ENCODE peak calls at places on chromosomes 5 and 9, in five cellular contexts. W, L, F, X and P are unnamed samples.

GRCh38 chr9:123525957-123526356 is 170.0 kb downstream of the CRB2 start:
- DNase-seq in L (no peak), W (no peak), X (no peak), F (no peak), P (no peak)

GRCh38 chr5:89878140-89878570 is 531.4 kb downstream of the CETN3 start:
- DNase-seq in L (peak; percentile 6), X (no peak), W (peak; percentile 12), F (peak; percentile 59), P (no peak)

GRCh38 chr9:136297016-136297691 is 6.7 kb downstream of the CCDC187 start:
- DNase-seq in F (no peak), L (peak; percentile 89), X (no peak), W (no peak), P (no peak)

GRCh38 chr5:139816566-139816965 is 21.0 kb downstream of the PSD2 start:
- DNase-seq in X (peak; percentile 13), F (no peak), W (no peak), L (no peak), P (no peak)

GRCh38 chr9:347667-348292 is 133.1 kb downstream of the DOCK8 start:
- DNase-seq in F (peak; percentile 40), X (no peak), W (peak; percentile 19), L (peak; percentile 29), P (no peak)

GRCh38 chr9:130327781-130328348 is 62.3 kb downstream of the HMCN2 start:
- DNase-seq in X (no peak), W (no peak), F (no peak), L (no peak), P (no peak)

GRCh38 chr9:105405514-105406131 is 42.2 kb upstream of the FSD1L start:
- DNase-seq in X (no peak), L (no peak), W (no peak), F (no peak), P (no peak)

GRCh38 chr5:33834334-33834733 is 57.5 kb downstream of the ADAMTS12 start:
- DNase-seq in L (no peak), F (no peak), X (no peak), W (no peak), P (no peak)

GRCh38 chr5:156383510-156383909 is 56.5 kb downstream of the SGCD start:
- DNase-seq in L (no peak), W (no peak), X (no peak), F (no peak), P (no peak)

GRCh38 chr9:13810510-13810909 is 503.4 kb downstream of the NFIB start:
- DNase-seq in F (no peak), L (no peak), W (no peak), X (no peak), P (no peak)

GRCh38 chr5:143008809-143009521 is 238.8 kb downstream of the ARHGAP26 start:
- DNase-seq in L (no peak), X (no peak), W (no peak), F (peak; percentile 79), P (no peak)

GRCh38 chr9:35996358-35996970 is 38.5 kb upstream of the OR2S2 start:
- DNase-seq in W (no peak), X (no peak), L (no peak), F (no peak), P (peak; percentile 17)

GRCh38 chr5:119327018-119327417 is 28.8 kb upstream of the TNFAIP8 start:
- DNase-seq in L (no peak), F (no peak), X (no peak), W (no peak), P (no peak)

GRCh38 chr9:89391585-89391984 is 73.3 kb downstream of the SECISBP2 start:
- DNase-seq in L (no peak), F (no peak), W (no peak), X (no peak), P (no peak)

GRCh38 chr5:170278611-170279500 is 18.7 kb downstream of the LCP2 start:
- DNase-seq in X (peak; percentile 26), W (no peak), L (no peak), F (no peak), P (no peak)

GRCh38 chr5:143064207-143064606 is 294.0 kb downstream of the ARHGAP26 start:
- DNase-seq in X (no peak), F (no peak), W (no peak), L (no peak), P (no peak)

GRCh38 chr9:7844283-7844682 is 44.7 kb upstream of the DMAC1 start:
- DNase-seq in F (no peak), L (peak; percentile 4), X (no peak), W (peak; percentile 10), P (no peak)

GRCh38 chr9:112048924-112049785 is 125.9 kb downstream of the SUSD1 start:
- DNase-seq in L (no peak), W (no peak), F (no peak), X (no peak), P (no peak)

GRCh38 chr5:177349762-177350161 is 1.7 kb downstream of the LMAN2 start:
- DNase-seq in X (no peak), L (no peak), W (no peak), F (no peak), P (no peak)

GRCh38 chr5:73918791-73919221 is 292.8 kb downstream of the ARHGEF28 start:
- DNase-seq in L (no peak), X (no peak), W (no peak), F (no peak), P (no peak)

GRCh38 chr5:6475626-6476312 is 27.1 kb downstream of the UBE2QL1 start:
- DNase-seq in X (peak; percentile 86), L (no peak), W (peak; percentile 14), F (no peak), P (peak; percentile 44)

GRCh38 chr9:79572891-79573696 is 1.3 kb downstream of the TLE4 start:
- DNase-seq in X (peak; percentile 41), W (peak; percentile 73), L (no peak), F (no peak), P (peak; percentile 66)

GRCh38 chr9:93297659-93298497 is 113.9 kb downstream of the WNK2 start:
- DNase-seq in F (no peak), X (peak; percentile 50), L (no peak), W (peak; percentile 5), P (no peak)

GRCh38 chr9:69131682-69132081 is 42.4 kb upstream of the TJP2 start:
- DNase-seq in F (no peak), L (peak; percentile 93), W (no peak), X (no peak), P (no peak)

GRCh38 chr5:142544946-142545652 is 140.8 kb downstream of the FGF1 start:
- DNase-seq in W (no peak), F (no peak), L (no peak), X (no peak), P (no peak)

GRCh38 chr5:181052526-181052927 is 12.5 kb downstream of the BTNL9 start:
- DNase-seq in L (no peak), X (peak; percentile 43), W (no peak), F (no peak), P (peak; percentile 66)

GRCh38 chr5:110853267-110853666 is 114.5 kb downstream of the SLC25A46 start:
- DNase-seq in X (no peak), L (no peak), W (no peak), F (no peak), P (no peak)

GRCh38 chr9:105656131-105656921 is 5.9 kb upstream of the TAL2 start:
- DNase-seq in X (peak; percentile 42), W (peak; percentile 42), F (no peak), L (no peak), P (no peak)

GRCh38 chr9:36037580-36038169 is 962 bp downstream of the RECK start:
- DNase-seq in L (no peak), W (peak; percentile 12), X (no peak), F (no peak), P (no peak)

DNA sequence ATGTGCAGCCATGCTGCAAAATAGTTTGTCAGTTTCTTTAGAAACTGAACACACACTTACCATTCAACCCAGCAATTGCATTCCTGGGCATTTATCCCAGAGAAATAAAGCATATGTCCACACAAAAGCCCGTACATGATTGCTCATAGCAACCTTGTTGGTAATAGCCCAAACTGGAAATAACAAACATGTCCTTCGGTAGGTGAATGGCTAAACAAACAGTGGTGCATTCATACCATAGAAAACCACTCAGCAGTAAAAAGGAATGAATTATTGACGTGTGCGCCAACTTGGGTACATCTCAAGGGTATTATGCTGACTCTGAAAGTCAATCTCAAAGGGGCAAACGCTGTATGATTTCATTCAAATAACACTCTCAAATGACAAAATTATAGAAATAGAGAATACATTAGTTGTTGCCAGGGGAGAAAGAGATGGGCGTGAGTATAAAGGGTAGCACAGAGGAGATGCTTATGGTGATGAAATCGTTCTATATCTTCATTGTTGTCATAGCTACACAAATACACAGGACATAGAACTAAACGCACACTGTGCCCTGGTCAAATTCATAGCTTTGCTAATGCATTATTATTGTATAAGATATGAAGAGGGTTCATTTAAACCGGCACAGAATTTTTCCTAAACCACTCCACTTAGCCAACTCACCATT is 58.2 kb downstream of the DRD1 start:
- DNase-seq in X (no peak), L (no peak), F (no peak), W (no peak), P (no peak)
- TF ChIP-seq SP1 in X (no peak), L (no peak), F (no peak), W (no peak), P (no peak)

DNA sequence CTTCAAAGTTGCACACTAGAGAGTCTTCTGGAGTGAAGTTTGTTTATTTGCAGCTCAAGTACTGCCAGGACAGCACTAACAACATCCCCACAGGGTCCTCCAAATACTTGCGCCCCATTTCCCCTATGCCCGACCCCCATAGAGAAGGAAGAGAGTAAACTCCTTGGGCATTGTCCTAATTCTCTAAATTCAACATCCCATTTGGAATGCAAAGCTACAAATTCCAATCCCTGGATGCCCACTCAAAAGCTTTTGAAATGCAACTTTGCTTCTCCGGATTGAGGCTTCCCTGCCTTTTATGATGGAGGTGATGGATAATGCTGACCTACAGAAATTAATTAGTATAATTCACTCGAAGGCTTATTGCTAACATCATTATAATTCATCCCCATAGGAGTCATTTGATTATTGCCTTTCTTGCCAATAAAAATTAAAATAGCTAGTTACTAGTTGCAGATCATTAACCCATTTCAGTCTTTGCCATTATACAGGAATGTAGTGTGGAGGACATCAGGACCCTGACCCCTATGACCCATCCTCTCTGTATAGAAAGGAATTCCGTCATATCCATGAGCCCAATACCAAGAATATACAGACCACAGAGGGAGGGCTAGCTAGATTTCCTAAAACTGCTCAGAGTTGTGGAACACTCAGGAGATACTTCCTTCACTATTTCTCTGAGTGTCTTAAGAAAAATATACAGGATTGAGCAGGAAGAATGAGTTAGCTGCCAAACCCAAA is 277.6 kb downstream of the ZNF608 start:
- DNase-seq in W (no peak), L (no peak), X (peak; percentile 19), F (no peak), P (peak; percentile 57)
- TF ChIP-seq SP1 in W (no peak), L (no peak), X (no peak), F (no peak), P (peak; percentile 52)

GRCh38 chr9:34665381-34666250 is 3.2 kb upstream of the CCL27 start:
- DNase-seq in F (peak; percentile 92), X (peak; percentile 94), W (peak; percentile 96), L (peak; percentile 56), P (peak; percentile 80)
- TF ChIP-seq SP1 in F (peak; percentile 70), X (peak; percentile 96), W (no peak), L (no peak), P (peak; percentile 89)

GRCh38 chr9:125355601-125356000 is 94.0 kb downstream of the GAPVD1 start:
- DNase-seq in F (no peak), X (no peak), W (no peak), L (no peak), P (no peak)

GRCh38 chr9:125359011-125359410 is 97.4 kb downstream of the GAPVD1 start:
- DNase-seq in F (no peak), W (no peak), X (no peak), L (no peak), P (no peak)

GRCh38 chr9:125361837-125362531 is 100.4 kb downstream of the GAPVD1 start:
- DNase-seq in F (peak; percentile 10), L (no peak), W (no peak), X (peak; percentile 39), P (no peak)

GRCh38 chr9:125360621-125361020 is 99.0 kb downstream of the GAPVD1 start:
- DNase-seq in L (no peak), X (no peak), W (no peak), F (no peak), P (no peak)

GRCh38 chr9:125356032-125356431 is 94.4 kb downstream of the GAPVD1 start:
- DNase-seq in L (no peak), W (no peak), F (no peak), X (no peak), P (no peak)
- TF ChIP-seq SP1 in L (no peak), W (no peak), F (no peak), X (no peak), P (no peak)